ENCODE peak calls at places on chromosomes 11 and 22, in ten cellular contexts. D is substantia nigra, S is left cardiac atrium, W is RWPE1, Q is HT1080, N is chondrocyte, R is occipital lobe, F is AG08395, Y is B cell, B is right atrium auricular region. K is an unnamed sample.

GRCh38 chr11:99351620-99352019 is 330.9 kb downstream of the CNTN5 start:
- DNase-seq in S (no peak), N (no peak), Q (no peak), B (no peak), R (no peak), F (no peak), W (no peak), D (no peak), Y (no peak), K (no peak)

GRCh38 chr22:43731986-43732385 is 80.1 kb downstream of the EFCAB6 start:
- DNase-seq in S (no peak), D (no peak), R (no peak), B (no peak), Q (no peak), W (no peak), Y (no peak), F (peak), N (no peak), K (no peak)

GRCh38 chr22:20242393-20243175 is 25.5 kb downstream of the RTN4R start:
- DNase-seq in N (no peak), W (no peak), Y (no peak), B (no peak), F (no peak), Q (no peak), D (no peak), S (no peak), R (no peak), K (no peak)

GRCh38 chr22:39733191-39733590 is 160.4 kb downstream of the ENTHD1 start:
- DNase-seq in R (no peak), D (no peak), S (no peak), Y (no peak), B (no peak), F (no peak), Q (no peak), W (no peak), N (no peak), K (no peak)

GRCh38 chr11:21897203-21897602 is 295.7 kb upstream of the ANO5 start:
- DNase-seq in R (no peak), D (no peak), N (no peak), F (no peak), Y (no peak), S (no peak), W (no peak), B (no peak), Q (peak), K (no peak)

GRCh38 chr22:35604671-35605457 is 12.3 kb downstream of the MB start:
- DNase-seq in Y (no peak), R (no peak), S (no peak), B (no peak), D (no peak), Q (peak), N (no peak), W (no peak), F (no peak), K (no peak)

GRCh38 chr11:35236667-35237003 is 97.7 kb downstream of the CD44 start:
- DNase-seq in Y (no peak), W (no peak), F (peak), N (no peak), D (no peak), R (no peak), Q (peak), B (no peak), S (no peak), K (no peak)

GRCh38 chr22:37549704-37550059 is 10.6 kb upstream of the CDC42EP1 start:
- DNase-seq in R (peak), Q (no peak), Y (no peak), S (peak), W (no peak), N (no peak), B (no peak), F (peak), D (peak), K (peak)

GRCh38 chr22:42366815-42367581 is 65.2 kb downstream of the NFAM1 start:
- DNase-seq in N (no peak), Y (no peak), Q (no peak), W (no peak), D (no peak), F (no peak), B (no peak), R (no peak), S (no peak), K (peak)

GRCh38 chr11:11230802-11231562 is 122.1 kb downstream of the CSNK2A3 start:
- DNase-seq in Q (no peak), S (no peak), W (no peak), R (no peak), B (no peak), F (no peak), N (no peak), Y (no peak), D (no peak), K (no peak)

GRCh38 chr22:36244522-36245391 is 5.4 kb upstream of the APOL2 start:
- DNase-seq in D (no peak), R (no peak), F (peak), N (no peak), Y (no peak), W (no peak), S (peak), Q (no peak), B (no peak), K (peak)

GRCh38 chr22:42179616-42180015 is 49.0 kb upstream of the CYP2D6 start:
- DNase-seq in S (no peak), F (peak), W (no peak), D (no peak), R (no peak), B (no peak), Q (peak), N (no peak), Y (no peak), K (no peak)

GRCh38 chr22:39731881-39732555 is 161.5 kb downstream of the CACNA1I start:
- DNase-seq in B (no peak), W (no peak), Q (no peak), Y (no peak), S (no peak), F (no peak), R (no peak), D (no peak), N (no peak), K (no peak)

GRCh38 chr22:45896961-45897538 is 79.9 kb downstream of the WNT7B start:
- DNase-seq in F (no peak), W (no peak), S (peak), N (peak), Q (no peak), Y (no peak), B (no peak), D (no peak), R (no peak), K (no peak)

GRCh38 chr22:23763579-23764331 is 965 bp downstream of the C22orf15 start:
- DNase-seq in S (no peak), R (no peak), Y (peak), W (no peak), B (no peak), D (no peak), N (no peak), F (no peak), Q (no peak), K (no peak)

GRCh38 chr11:62104816-62105610 is 18.8 kb upstream of the INCENP start:
- DNase-seq in N (no peak), S (no peak), Y (no peak), Q (no peak), D (no peak), B (no peak), R (no peak), F (peak), W (no peak), K (peak)

GRCh38 chr11:117205211-117205818 is 6.1 kb downstream of the TAGLN start:
- DNase-seq in B (no peak), D (no peak), W (no peak), Y (no peak), Q (no peak), F (no peak), S (no peak), R (no peak), N (no peak), K (no peak)

GRCh38 chr11:70769106-70769505 is 370.8 kb downstream of the CTTN start:
- DNase-seq in W (no peak), F (no peak), S (no peak), N (peak), B (no peak), Q (no peak), D (no peak), R (no peak), Y (no peak), K (no peak)

GRCh38 chr22:37627091-37627490 is 12.4 kb upstream of the SH3BP1 start:
- DNase-seq in F (no peak), S (no peak), N (no peak), W (no peak), Q (peak), B (no peak), D (no peak), R (no peak), Y (no peak), K (no peak)

K was measured in uterus.